ENCODE peak calls at places on chromosomes 7 and 10, in eight cellular contexts. U is spleen, P is HepG2, K is H1, E is body of pancreas, V is lower leg skin, T is esophagus muscularis mucosa, H is GM12892. I is an unnamed sample.

GRCh38 chr10:91552706-91553105 is 80.2 kb downstream of the PPP1R3C start:
- DNase-seq in V (no peak), E (peak; percentile 71), T (no peak), H (no peak), U (no peak), K (no peak), P (no peak), I (no peak)

GRCh38 chr7:148699024-148699771 is 495 bp downstream of the CUL1 start:
- DNase-seq in U (peak; percentile 94), K (no peak), P (peak; percentile 65), E (peak; percentile 52), V (peak; percentile 90), H (peak; percentile 42), T (no peak), I (peak; percentile 44)

GRCh38 chr10:127012769-127013152 is 107.5 kb downstream of the DOCK1 start:
- DNase-seq in V (peak; percentile 93), T (no peak), P (no peak), K (no peak), E (peak; percentile 93), U (no peak), H (no peak), I (peak; percentile 18)

GRCh38 chr7:98921608-98922372 is 43.5 kb downstream of the TRRAP start:
- DNase-seq in E (no peak), H (no peak), P (peak; percentile 7), U (no peak), K (no peak), T (no peak), V (peak; percentile 60), I (no peak)

GRCh38 chr7:66865290-66865864 is 55.6 kb upstream of the TMEM248 start:
- DNase-seq in E (no peak), H (no peak), U (no peak), T (no peak), P (no peak), V (no peak), K (no peak), I (no peak)

GRCh38 chr10:86945361-86946214 is 11.8 kb downstream of the MMRN2 start:
- DNase-seq in E (peak; percentile 46), T (no peak), P (peak; percentile 44), V (peak; percentile 90), U (no peak), H (no peak), K (peak; percentile 53), I (no peak)

GRCh38 chr10:33887188-33887587 is 552.7 kb upstream of the NRP1 start:
- DNase-seq in T (no peak), V (no peak), K (no peak), H (no peak), P (no peak), E (no peak), U (no peak), I (no peak)

GRCh38 chr7:2508327-2509231 is 11.0 kb upstream of the LFNG start:
- DNase-seq in P (no peak), T (no peak), H (no peak), U (peak; percentile 96), V (peak; percentile 95), K (no peak), E (no peak), I (no peak)

GRCh38 chr10:44384601-44385422 is at the start of gene CXCL12:
- DNase-seq in T (no peak), H (peak; percentile 36), E (peak; percentile 57), K (no peak), P (no peak), V (peak; percentile 89), U (peak; percentile 80), I (no peak)

GRCh38 chr7:7157177-7157886 is 25.0 kb upstream of the C1GALT1 start:
- DNase-seq in U (no peak), H (peak; percentile 13), V (no peak), T (no peak), P (no peak), K (no peak), E (no peak), I (peak; percentile 40)

GRCh38 chr7:131342864-131343263 is 15.2 kb downstream of the MKLN1 start:
- DNase-seq in H (no peak), T (no peak), K (no peak), U (no peak), E (no peak), P (no peak), V (no peak), I (no peak)

GRCh38 chr10:15427836-15428414 is 56.8 kb upstream of the FAM171A1 start:
- DNase-seq in V (no peak), E (no peak), H (no peak), U (no peak), T (no peak), P (peak; percentile 41), K (no peak), I (no peak)

GRCh38 chr7:123871998-123872867 is 27.3 kb downstream of the HYAL4 start:
- DNase-seq in P (peak; percentile 55), E (peak; percentile 45), K (peak; percentile 21), T (no peak), V (no peak), U (peak; percentile 64), H (peak; percentile 11), I (peak; percentile 4)

GRCh38 chr10:60281331-60281730 is 108.3 kb downstream of the ANK3 start:
- DNase-seq in K (no peak), E (no peak), V (no peak), H (no peak), T (no peak), U (no peak), P (no peak), I (no peak)

GRCh38 chr7:47622946-47623640 is 41.2 kb upstream of the TNS3 start:
- DNase-seq in E (no peak), U (no peak), H (no peak), P (peak; percentile 89), T (no peak), K (no peak), V (no peak), I (no peak)

GRCh38 chr7:133705596-133705995 is 421.5 kb upstream of the LRGUK start:
- DNase-seq in T (no peak), V (no peak), P (no peak), U (no peak), H (no peak), E (no peak), K (no peak), I (peak; percentile 11)

GRCh38 chr10:122688293-122688989 is 11.2 kb downstream of the C10orf120 start:
- DNase-seq in T (no peak), P (no peak), E (peak; percentile 27), K (no peak), U (no peak), H (no peak), V (no peak), I (no peak)

GRCh38 chr7:138865843-138866242 is 67.8 kb upstream of the ATP6V0A4 start:
- DNase-seq in V (no peak), K (no peak), H (no peak), E (no peak), U (no peak), T (no peak), P (no peak), I (peak; percentile 30)

GRCh38 chr10:17744395-17744841 is 7.6 kb upstream of the TMEM236 start:
- DNase-seq in P (no peak), T (peak; percentile 72), E (no peak), V (no peak), U (no peak), K (no peak), H (no peak), I (no peak)

GRCh38 chr7:6725003-6725402 is 18.3 kb upstream of the ZNF12 start:
- DNase-seq in V (no peak), P (no peak), U (peak; percentile 88), H (peak; percentile 53), K (no peak), E (no peak), T (no peak), I (no peak)

GRCh38 chr7:155721056-155721455 is 76.6 kb downstream of the RBM33 start:
- DNase-seq in E (no peak), K (no peak), V (no peak), P (no peak), U (no peak), T (no peak), H (no peak), I (no peak)

DNA sequence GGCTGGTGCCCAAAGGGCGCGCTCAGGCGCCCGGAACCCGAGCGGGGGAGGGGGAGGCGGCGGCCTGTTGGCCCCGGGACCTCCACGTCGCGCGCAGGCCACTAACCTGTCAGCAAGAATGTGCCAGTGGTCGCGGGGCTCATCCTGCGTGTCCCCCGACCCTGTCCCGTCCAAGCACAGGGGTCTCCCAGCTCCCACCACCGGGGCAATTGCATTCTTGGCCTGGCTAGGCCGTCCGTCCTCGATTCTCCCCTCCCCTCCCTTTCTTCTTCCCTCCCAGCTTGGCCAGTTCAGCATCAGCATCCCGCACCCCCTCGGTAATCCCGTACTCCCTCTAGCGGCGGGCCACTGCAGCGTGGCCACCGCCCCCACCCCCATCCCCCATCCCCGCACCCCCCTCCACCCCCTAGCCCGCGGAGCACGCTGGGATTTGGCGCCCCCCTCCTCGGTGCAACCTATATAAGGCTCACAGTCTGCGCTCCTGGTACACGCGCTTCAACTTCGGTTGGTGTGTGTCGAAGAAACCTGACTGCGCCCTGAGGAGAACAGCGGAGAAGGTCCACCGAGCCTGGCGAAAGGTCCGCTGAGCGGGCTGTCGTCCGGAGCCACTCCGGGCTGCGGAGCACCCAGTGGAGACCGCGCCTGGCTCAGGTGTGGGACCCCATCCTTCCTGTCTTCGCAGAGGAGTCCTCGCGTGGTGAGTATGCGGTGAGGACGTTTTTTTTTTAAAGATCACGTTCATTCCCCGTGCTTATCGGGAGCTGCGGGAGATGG is at the start of gene SGCE:
- DNase-seq in V (peak; percentile 89), U (peak; percentile 88), H (no peak), P (peak; percentile 65), T (no peak), E (peak; percentile 65), K (peak; percentile 56), I (peak; percentile 37)
- TF ChIP-seq POLR2A in V (no peak), U (no peak), H (peak; percentile 96), P (peak; percentile 96), T (no peak), E (peak; percentile 56), K (peak; percentile 74), I (peak; percentile 62)

DNA sequence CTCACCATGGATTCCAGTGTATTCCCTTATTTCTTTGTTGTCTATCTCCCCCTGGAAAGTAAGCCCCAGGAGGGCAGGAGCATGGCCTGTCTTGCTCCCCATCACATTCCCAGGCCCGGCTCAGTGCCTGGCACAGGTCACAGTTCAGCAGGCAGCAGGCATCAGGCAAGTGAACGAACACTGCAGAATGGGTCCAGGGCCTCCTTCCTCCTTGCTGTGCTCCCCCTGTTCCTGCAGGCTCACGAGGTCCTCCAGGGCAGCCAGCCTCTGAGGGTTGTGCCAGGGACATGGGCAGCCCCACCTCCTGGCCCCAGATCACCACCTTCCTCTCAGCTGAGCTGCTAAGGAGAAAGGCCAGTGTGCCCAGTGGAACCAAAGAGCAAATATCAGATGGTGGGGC is 41.8 kb downstream of the PDLIM1 start:
- DNase-seq in U (no peak), H (no peak), E (no peak), P (no peak), V (no peak), K (no peak), T (peak; percentile 47), I (no peak)
- TF ChIP-seq POLR2A in U (no peak), H (no peak), E (no peak), P (no peak), V (no peak), K (no peak), T (no peak), I (no peak)

GRCh38 chr10:100184426-100185219 is 1.2 kb downstream of the ERLIN1 start:
- DNase-seq in U (no peak), V (no peak), E (no peak), P (peak; percentile 35), T (no peak), H (no peak), K (no peak), I (no peak)
- TF ChIP-seq POLR2A in U (no peak), V (no peak), E (no peak), P (no peak), T (no peak), H (no peak), K (no peak), I (no peak)

GRCh38 chr7:127391591-127392181 is 822 bp downstream of the ZNF800 start:
- DNase-seq in P (no peak), T (no peak), H (peak; percentile 26), K (no peak), V (no peak), E (peak; percentile 45), U (peak; percentile 92), I (peak; percentile 7)
- TF ChIP-seq POLR2A in P (no peak), T (no peak), H (peak; percentile 37), K (no peak), V (no peak), E (no peak), U (no peak), I (no peak)

I was measured in H54.